ENCODE peak calls at places on chromosome 16, in five cellular contexts. S is HepG2, E is GM23248, X is astrocyte, Z is DND-41. O is an unnamed sample. For H3K36me3, the result is how much of the 10 kb centered on the place peaks cover.

GRCh38 chr16:50260206-50261159 is 5.9 kb upstream of the ADCY7 start:
- DNase-seq in S (no peak), E (no peak), X (no peak), Z (no peak), O (no peak)

GRCh38 chr16:78184554-78185183 is 85.2 kb downstream of the WWOX start:
- DNase-seq in S (peak), E (peak), X (peak), Z (no peak), O (no peak)

GRCh38 chr16:22948058-22948602 is 134.2 kb downstream of the HS3ST2 start:
- DNase-seq in S (no peak), E (peak), X (no peak), Z (no peak), O (no peak)

GRCh38 chr16:80586476-80586875 is 45.7 kb downstream of the DYNLRB2 start:
- DNase-seq in S (no peak), E (peak), X (no peak), Z (no peak), O (no peak)

GRCh38 chr16:20866792-20867191 is 33.4 kb downstream of the DCUN1D3 start:
- DNase-seq in S (no peak), E (no peak), X (no peak), Z (no peak), O (no peak)

GRCh38 chr16:28292731-28293588 is 635 bp downstream of the SBK1 start:
- DNase-seq in S (no peak), E (no peak), X (no peak), Z (peak), O (no peak)

GRCh38 chr16:49559242-49559641 is 185.6 kb downstream of the C16orf78 start:
- DNase-seq in S (no peak), E (no peak), X (no peak), Z (no peak), O (no peak)

GRCh38 chr16:81755915-81756644 is 23.0 kb upstream of the PLCG2 start:
- DNase-seq in S (no peak), E (no peak), X (no peak), Z (no peak), O (no peak)

GRCh38 chr16:84650062-84650991 is 2.0 kb downstream of the KLHL36 start:
- DNase-seq in S (peak), E (peak), X (peak), Z (no peak), O (no peak)

GRCh38 chr16:80948886-80949502 is 57.7 kb downstream of the CMC2 start:
- DNase-seq in S (peak), E (peak), X (no peak), Z (peak), O (no peak)

GRCh38 chr16:22643886-22644285 is 133.2 kb downstream of the NPIPB5 start:
- DNase-seq in S (no peak), E (no peak), X (no peak), Z (no peak), O (no peak)

GRCh38 chr16:55588799-55589198 is 22.3 kb downstream of the CAPNS2 start:
- DNase-seq in S (no peak), E (no peak), X (no peak), Z (no peak), O (no peak)

GRCh38 chr16:8229011-8229520 is 361.2 kb downstream of the TMEM114 start:
- DNase-seq in S (no peak), E (no peak), X (no peak), Z (no peak), O (no peak)

GRCh38 chr16:84703671-84704070 is 3.9 kb downstream of the USP10 start:
- DNase-seq in S (no peak), E (no peak), X (peak), Z (no peak), O (no peak)

GRCh38 chr16:81469710-81470481 is 25.3 kb downstream of the CMIP start:
- DNase-seq in S (no peak), E (no peak), X (no peak), Z (peak), O (no peak)

GRCh38 chr16:50025544-50025931 is 513 bp downstream of the CNEP1R1 start:
- DNase-seq in S (peak), E (peak), X (peak), Z (peak), O (no peak)

GRCh38 chr16:88893127-88893968 is 26.9 kb upstream of the PABPN1L start:
- DNase-seq in S (no peak), E (no peak), X (no peak), Z (no peak), O (no peak)

GRCh38 chr16:49833796-49834195 is 22.1 kb downstream of the ZNF423 start:
- DNase-seq in S (no peak), E (no peak), X (no peak), Z (no peak), O (no peak)

GRCh38 chr16:508884-509736 is 18.4 kb upstream of the CAPN15 start:
- DNase-seq in S (peak), E (no peak), X (no peak), Z (no peak), O (no peak)

GRCh38 chr16:14106961-14107360 is 35.8 kb downstream of the MRTFB start:
- DNase-seq in S (no peak), E (no peak), X (no peak), Z (no peak), O (no peak)

GRCh38 chr16:25110392-25110947 is 1.1 kb upstream of the LCMT1 start:
- DNase-seq in S (no peak), E (peak), X (no peak), Z (peak), O (no peak)

GRCh38 chr16:1379863-1380174 is 28.1 kb downstream of the GNPTG start:
- DNase-seq in S (peak), E (no peak), X (no peak), Z (no peak), O (no peak)

GRCh38 chr16:88766975-88767374 is 18.0 kb downstream of the PIEZO1 start:
- DNase-seq in S (no peak), E (no peak), X (no peak), Z (no peak), O (no peak)

GRCh38 chr16:56667581-56668571 is at the start of gene MT1G:
- DNase-seq in S (peak), E (peak), X (no peak), Z (peak), O (no peak)
- H3K4me3 ChIP-seq in S (peak), E (no peak), X (no peak), Z (no peak), O (no peak)

DNA sequence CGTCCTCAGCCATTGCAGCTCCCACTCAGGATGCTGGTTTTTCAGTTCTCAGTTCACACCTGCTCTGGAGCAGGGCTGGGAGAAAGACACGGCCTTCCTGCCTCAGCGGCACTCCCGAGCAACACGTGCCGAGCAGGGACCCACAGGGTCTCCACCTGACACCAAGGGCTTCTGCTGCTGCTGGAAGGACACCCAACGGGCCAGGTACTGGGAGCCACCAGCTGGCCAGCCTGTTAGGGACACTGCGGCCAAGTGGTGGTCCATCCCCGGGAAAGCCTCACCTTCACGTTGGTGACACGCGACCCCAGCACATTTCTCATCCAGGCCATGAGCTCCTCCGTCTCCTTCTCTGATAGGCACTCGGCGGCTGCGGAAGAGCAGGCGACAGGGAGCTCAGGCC is 8.1 kb downstream of the DNASE1 start:
- DNase-seq in S (no peak), E (no peak), X (no peak), Z (no peak), O (no peak)
- H3K36me3 ChIP-seq in S (half or more), E (under half), X (under half), Z (half or more), O (half or more)

GRCh38 chr16:67880584-67880983 is 4.1 kb upstream of the NRN1L start:
- DNase-seq in S (no peak), E (no peak), X (no peak), Z (no peak), O (no peak)

GRCh38 chr16:67883146-67883871 is 1.4 kb upstream of the NRN1L start:
- DNase-seq in S (peak), E (no peak), X (no peak), Z (no peak), O (no peak)

GRCh38 chr16:67883872-67884261 is 818 bp upstream of the NRN1L start:
- DNase-seq in S (peak), E (peak), X (no peak), Z (peak), O (no peak)

GRCh38 chr16:67881557-67882220 is 3.0 kb upstream of the NRN1L start:
- DNase-seq in S (no peak), E (no peak), X (no peak), Z (no peak), O (no peak)

DNA sequence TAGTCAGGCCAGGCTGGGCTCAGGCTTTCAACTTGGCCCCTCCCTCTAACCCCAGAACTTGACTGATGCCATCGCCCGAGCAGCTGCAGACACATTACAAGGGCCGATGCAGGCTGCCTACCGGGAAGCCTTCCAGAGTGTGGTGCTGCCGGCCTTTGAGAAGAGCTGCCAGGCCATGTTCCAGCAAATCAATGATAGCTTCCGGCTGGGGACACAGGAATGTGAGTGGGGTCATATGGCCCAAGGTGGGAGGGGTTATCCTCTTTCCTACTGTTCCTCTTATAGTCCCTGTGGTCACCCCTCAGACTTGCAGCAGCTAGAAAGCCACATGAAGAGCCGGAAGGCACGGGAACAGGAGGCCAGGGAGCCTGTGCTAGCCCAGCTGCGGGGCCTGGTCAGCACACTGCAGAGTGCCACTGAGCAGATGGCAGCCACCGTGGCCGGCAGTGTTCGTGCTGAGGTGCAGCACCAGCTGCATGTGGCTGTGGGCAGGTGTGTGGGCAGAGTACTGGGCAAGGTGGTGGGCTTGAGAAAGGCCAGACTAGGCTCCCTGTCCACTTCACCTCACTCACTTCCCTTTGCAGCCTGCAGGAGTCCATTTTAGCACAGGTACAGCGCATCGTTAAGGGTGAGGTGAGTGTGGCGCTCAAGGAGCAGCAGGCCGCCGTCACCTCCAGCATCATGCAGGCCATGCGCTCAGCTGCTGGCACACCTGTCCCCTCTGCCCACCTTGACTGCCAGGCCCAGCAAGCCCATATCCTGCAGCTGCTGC is 2.1 kb upstream of the NRN1L start:
- DNase-seq in S (no peak), E (no peak), X (no peak), Z (no peak), O (no peak)
- TF ChIP-seq EZH2 in S (no peak), E (no peak), X (no peak), Z (no peak), O (no peak)

GRCh38 chr16:10738231-10739077 is 5.2 kb upstream of the NUBP1 start:
- DNase-seq in S (peak), E (peak), X (peak), Z (no peak), O (no peak)
- H3K4me3 ChIP-seq in S (no peak), E (no peak), X (no peak), Z (no peak), O (no peak)

GRCh38 chr16:70331091-70331490 is 15.6 kb upstream of the DDX19A start:
- DNase-seq in S (no peak), E (no peak), X (no peak), Z (no peak), O (no peak)
- H3K36me3 ChIP-seq in S (half or more), E (under half), X (under half), Z (under half), O (under half)

GRCh38 chr16:56669005-56669839 is at the start of gene MT1H:
- DNase-seq in S (no peak), E (no peak), X (no peak), Z (no peak), O (no peak)

GRCh38 chr16:56671706-56672105 is 2.1 kb downstream of the MT1H start:
- DNase-seq in S (no peak), E (peak), X (no peak), Z (no peak), O (no peak)

GRCh38 chr16:56672761-56673536 is 3.3 kb downstream of the MT1H start:
- DNase-seq in S (no peak), E (peak), X (no peak), Z (no peak), O (no peak)

GRCh38 chr16:56670640-56670934 is 973 bp downstream of the MT1H start:
- DNase-seq in S (no peak), E (no peak), X (no peak), Z (no peak), O (no peak)

GRCh38 chr16:56669840-56670639 is 426 bp downstream of the MT1H start:
- DNase-seq in S (no peak), E (no peak), X (no peak), Z (no peak), O (no peak)
- TF ChIP-seq EZH2 in S (no peak), E (no peak), X (peak), Z (no peak), O (no peak)

GRCh38 chr16:90019543-90020259 is 445 bp upstream of the DBNDD1 start:
- DNase-seq in S (peak), E (peak), X (peak), Z (peak), O (no peak)
- H3K4me3 ChIP-seq in S (peak), E (peak), X (peak), Z (no peak), O (peak)